ENCODE peak calls at places on chromosome 22, in eight cellular contexts. O is HTR-8/SVneo; D is left ventricle myocardium inferior; Y is stimulated activated CD4-positive, alpha-beta T cell treated with anti-CD3 and anti-CD28 coated beads, Interleukin-4, amount 100 ng/mL, for 1 hour; B is naive thymus-derived CD8-positive, alpha-beta T cell; G is adipocyte; Z is AG04450; U is neural crest cell. J is an unnamed sample.

GRCh38 chr22:37176464-37177061 is 11.5 kb downstream of the C1QTNF6 start:
- DNase-seq in O (no peak), D (peak), Y (no peak), B (no peak), G (peak), Z (no peak), U (no peak), J (no peak)

GRCh38 chr22:25062378-25063095 is 110.0 kb downstream of the KIAA1671 start:
- DNase-seq in O (no peak), D (no peak), Y (peak), B (peak), G (no peak), Z (no peak), U (no peak), J (no peak)

GRCh38 chr22:30210235-30210831 is 36.2 kb downstream of the LIF start:
- DNase-seq in O (peak), D (no peak), Y (no peak), B (no peak), G (no peak), Z (no peak), U (peak), J (peak)

GRCh38 chr22:16776088-16776487 is 49.1 kb downstream of the XKR3 start:
- DNase-seq in O (no peak), D (no peak), Y (no peak), B (no peak), G (no peak), Z (no peak), U (no peak), J (no peak)

GRCh38 chr22:39661842-39662676 is 91.5 kb downstream of the CACNA1I start:
- DNase-seq in O (no peak), D (no peak), Y (peak), B (peak), G (no peak), Z (no peak), U (no peak), J (no peak)

GRCh38 chr22:20130319-20130718 is 1.3 kb upstream of the ZDHHC8 start:
- DNase-seq in O (no peak), D (no peak), Y (no peak), B (no peak), G (no peak), Z (no peak), U (no peak), J (no peak)

GRCh38 chr22:35609261-35609660 is 7.9 kb downstream of the MB start:
- DNase-seq in O (no peak), D (no peak), Y (no peak), B (no peak), G (no peak), Z (no peak), U (no peak), J (no peak)

GRCh38 chr22:42857845-42858481 is 890 bp upstream of the ARFGAP3 start:
- DNase-seq in O (no peak), D (no peak), Y (no peak), B (no peak), G (no peak), Z (no peak), U (no peak), J (no peak)

GRCh38 chr22:24810043-24810749 is 4.2 kb downstream of the SGSM1 start:
- DNase-seq in O (no peak), D (no peak), Y (no peak), B (no peak), G (no peak), Z (no peak), U (no peak), J (no peak)

GRCh38 chr22:49094151-49094550 is 733.5 kb downstream of the BRD1 start:
- DNase-seq in O (no peak), D (no peak), Y (no peak), B (no peak), G (no peak), Z (no peak), U (no peak), J (no peak)

GRCh38 chr22:38413085-38414008 is 41.7 kb downstream of the KCNJ4 start:
- DNase-seq in O (no peak), D (peak), Y (no peak), B (no peak), G (no peak), Z (no peak), U (no peak), J (no peak)

GRCh38 chr22:17384612-17385345 is 15.5 kb downstream of the CECR2 start:
- DNase-seq in O (no peak), D (no peak), Y (no peak), B (no peak), G (no peak), Z (no peak), U (no peak), J (no peak)

GRCh38 chr22:39244496-39245129 is at the start of gene PDGFB:
- DNase-seq in O (no peak), D (peak), Y (no peak), B (no peak), G (peak), Z (no peak), U (no peak), J (peak)

GRCh38 chr22:43337385-43337784 is 5.8 kb downstream of the SCUBE1 start:
- DNase-seq in O (no peak), D (no peak), Y (no peak), B (no peak), G (no peak), Z (no peak), U (no peak), J (peak)

GRCh38 chr22:40955516-40955915 is 4.3 kb downstream of the RBX1 start:
- DNase-seq in O (no peak), D (no peak), Y (no peak), B (no peak), G (peak), Z (no peak), U (no peak), J (no peak)

GRCh38 chr22:45284705-45285305 is at the start of gene UPK3A:
- DNase-seq in O (no peak), D (peak), Y (peak), B (peak), G (peak), Z (no peak), U (peak), J (peak)

GRCh38 chr22:27128461-27129080 is 471.2 kb downstream of the MIAT start:
- DNase-seq in O (no peak), D (no peak), Y (no peak), B (no peak), G (no peak), Z (no peak), U (no peak), J (no peak)

GRCh38 chr22:46262449-46263207 is 515 bp downstream of the PKDREJ start:
- DNase-seq in O (no peak), D (peak), Y (peak), B (no peak), G (peak), Z (no peak), U (peak), J (no peak)

GRCh38 chr22:42324991-42325710 is 54.7 kb upstream of the TCF20 start:
- DNase-seq in O (no peak), D (no peak), Y (peak), B (no peak), G (no peak), Z (no peak), U (no peak), J (no peak)

GRCh38 chr22:27443315-27443714 is 358.2 kb downstream of the MN1 start:
- DNase-seq in O (no peak), D (peak), Y (no peak), B (no peak), G (no peak), Z (no peak), U (no peak), J (no peak)

GRCh38 chr22:45262931-45263789 is 21.6 kb upstream of the UPK3A start:
- DNase-seq in O (no peak), D (peak), Y (no peak), B (no peak), G (no peak), Z (no peak), U (no peak), J (no peak)

GRCh38 chr22:49856343-49856742 is 2.7 kb downstream of the ZBED4 start:
- DNase-seq in O (no peak), D (no peak), Y (no peak), B (no peak), G (no peak), Z (no peak), U (no peak), J (no peak)

GRCh38 chr22:31538815-31539214 is 42.5 kb downstream of the SFI1 start:
- DNase-seq in O (no peak), D (no peak), Y (no peak), B (no peak), G (no peak), Z (no peak), U (no peak), J (no peak)

GRCh38 chr22:31537019-31537535 is 40.7 kb downstream of the SFI1 start:
- DNase-seq in O (no peak), D (no peak), Y (peak), B (no peak), G (no peak), Z (no peak), U (no peak), J (no peak)

GRCh38 chr22:40153186-40153585 is 24.5 kb upstream of the TNRC6B start:
- DNase-seq in O (no peak), D (no peak), Y (no peak), B (no peak), G (no peak), Z (no peak), U (no peak), J (no peak)

GRCh38 chr22:22691716-22692701 is 47.6 kb downstream of the GGTLC2 start:
- DNase-seq in O (no peak), D (no peak), Y (no peak), B (no peak), G (peak), Z (no peak), U (no peak), J (no peak)

GRCh38 chr22:19063581-19064353 is 58.4 kb downstream of the DGCR2 start:
- DNase-seq in O (no peak), D (no peak), Y (no peak), B (no peak), G (no peak), Z (no peak), U (no peak), J (no peak)

GRCh38 chr22:39522567-39523300 is 2.4 kb downstream of the ATF4 start:
- DNase-seq in O (no peak), D (no peak), Y (no peak), B (no peak), G (peak), Z (no peak), U (no peak), J (peak)

GRCh38 chr22:27853404-27853803 is 51.8 kb upstream of the MN1 start:
- DNase-seq in O (no peak), D (no peak), Y (no peak), B (no peak), G (no peak), Z (no peak), U (no peak), J (no peak)

GRCh38 chr22:22720201-22720723 is 75.8 kb downstream of the GGTLC2 start:
- DNase-seq in O (no peak), D (no peak), Y (peak), B (peak), G (peak), Z (no peak), U (peak), J (peak)

GRCh38 chr22:20061481-20061861 is 18.6 kb upstream of the DGCR8 start:
- DNase-seq in O (no peak), D (no peak), Y (no peak), B (no peak), G (no peak), Z (no peak), U (no peak), J (peak)

GRCh38 chr22:19827341-19828034 is 27.2 kb downstream of the GNB1L start:
- DNase-seq in O (no peak), D (no peak), Y (no peak), B (no peak), G (no peak), Z (no peak), U (no peak), J (no peak)

GRCh38 chr22:42743501-42743991 is 22.9 kb upstream of the A4GALT start:
- DNase-seq in O (no peak), D (peak), Y (no peak), B (no peak), G (peak), Z (no peak), U (no peak), J (no peak)